ENCODE peak calls at places on chromosomes 13 and 19, in nine cellular contexts. S is GF-D8; Y is Right ventricle myocardium superior; O is tibial nerve; L is AG10803; N is CD8-positive, alpha-beta memory T cell; I is activated CD4-positive, alpha-beta T cell treated with anti-CD3 and anti-CD28 coated beads, Interleukin-2, amount 50 U/mL, for 24 hours; J is NCI-H345; D is BJ. B is an unnamed sample.

GRCh38 chr13:24888291-24888931 is 124.4 kb downstream of the RNF17 start:
- DNase-seq in S (no peak), Y (no peak), N (no peak), J (no peak), I (no peak), L (no peak), D (no peak), O (no peak), B (no peak)

GRCh38 chr19:3968556-3969434 is 2.1 kb downstream of the DAPK3 start:
- DNase-seq in I (no peak), L (peak), O (peak), J (peak), D (peak), N (no peak), S (no peak), Y (peak), B (peak)

GRCh38 chr13:86909318-86909717 is 761.9 kb upstream of the SLITRK5 start:
- DNase-seq in I (no peak), D (no peak), L (no peak), Y (no peak), J (no peak), S (no peak), N (no peak), O (no peak), B (no peak)

GRCh38 chr19:30077851-30078355 is 135.9 kb downstream of the URI1 start:
- DNase-seq in O (no peak), N (no peak), Y (no peak), L (no peak), I (no peak), J (no peak), S (no peak), D (no peak), B (no peak)

GRCh38 chr19:55442372-55443044 is 592 bp downstream of the SHISA7 start:
- DNase-seq in J (no peak), N (no peak), O (no peak), I (no peak), Y (no peak), L (no peak), D (no peak), S (no peak), B (no peak)

GRCh38 chr13:80211573-80211972 is 129.4 kb downstream of the SPRY2 start:
- DNase-seq in Y (no peak), N (no peak), I (no peak), D (no peak), O (no peak), J (no peak), S (no peak), L (no peak), B (no peak)

GRCh38 chr19:41353466-41354342 is at the start of gene TGFB1:
- DNase-seq in O (peak), J (peak), Y (peak), S (peak), L (peak), N (peak), I (peak), D (peak), B (peak)

GRCh38 chr13:32056316-32056715 is 24.7 kb downstream of the FRY start:
- DNase-seq in L (no peak), N (no peak), I (no peak), O (no peak), Y (no peak), S (no peak), D (no peak), J (peak), B (no peak)

GRCh38 chr13:88051746-88052482 is 380.7 kb downstream of the SLITRK5 start:
- DNase-seq in I (no peak), O (no peak), Y (no peak), D (no peak), J (no peak), N (no peak), L (no peak), S (no peak), B (no peak)

GRCh38 chr13:114129649-114130062 is 2.8 kb downstream of the RASA3 start:
- DNase-seq in Y (peak), S (peak), O (no peak), L (no peak), N (no peak), I (no peak), D (no peak), J (no peak), B (no peak)

GRCh38 chr19:2569596-2570465 is 93.9 kb downstream of the GADD45B start:
- DNase-seq in S (no peak), O (no peak), I (no peak), Y (peak), L (no peak), D (no peak), N (no peak), J (no peak), B (peak)

GRCh38 chr19:13906525-13906904 is 514 bp downstream of the CC2D1A start:
- DNase-seq in N (peak), O (no peak), J (peak), S (no peak), D (no peak), I (no peak), Y (no peak), L (peak), B (peak)

GRCh38 chr19:15223649-15224371 is 8.4 kb downstream of the EPHX3 start:
- DNase-seq in L (no peak), J (peak), S (no peak), I (no peak), N (no peak), Y (no peak), D (no peak), O (no peak), B (no peak)

GRCh38 chr13:48530833-48531232 is 2.0 kb downstream of the RCBTB2 start:
- DNase-seq in L (no peak), I (no peak), J (no peak), N (no peak), S (no peak), D (no peak), O (no peak), Y (no peak), B (no peak)

GRCh38 chr19:34241513-34242337 is 12.6 kb upstream of the GARRE1 start:
- DNase-seq in N (no peak), O (no peak), I (no peak), D (no peak), L (no peak), S (no peak), Y (no peak), J (peak), B (no peak)

GRCh38 chr13:33228645-33229445 is 56.7 kb downstream of the STARD13 start:
- DNase-seq in O (no peak), J (peak), L (peak), S (peak), I (no peak), D (no peak), Y (no peak), N (no peak), B (no peak)

GRCh38 chr19:17358395-17358794 is 18.7 kb downstream of the PLVAP start:
- DNase-seq in L (no peak), N (no peak), J (no peak), I (no peak), D (no peak), O (no peak), S (no peak), Y (no peak), B (no peak)

GRCh38 chr19:18319591-18320135 is 3.2 kb downstream of the LSM4 start:
- DNase-seq in D (no peak), J (no peak), N (no peak), I (no peak), S (no peak), Y (no peak), L (no peak), O (no peak), B (no peak)

B was measured in right lobe of liver.